ENCODE peak calls at places on chromosome 15, in eight cellular contexts. S is cardiac muscle cell; O is RWPE1; E is MM.1S; B is CD4-positive, alpha-beta T cell; T is ascending aorta; U is H9; A is hepatocyte. V is an unnamed sample.

GRCh38 chr15:69647160-69647513 is 194.5 kb downstream of the RPLP1 start:
- DNase-seq in S (no peak), B (no peak), A (no peak), O (no peak), U (peak), T (no peak), E (no peak), V (no peak)

GRCh38 chr15:101046826-101047225 is 127.7 kb downstream of the LRRK1 start:
- DNase-seq in U (peak), O (no peak), A (no peak), T (peak), E (no peak), S (no peak), B (no peak), V (no peak)

GRCh38 chr15:59741274-59741906 is 52.3 kb upstream of the BNIP2 start:
- DNase-seq in U (peak), E (peak), A (peak), S (peak), B (no peak), O (peak), T (no peak), V (no peak)

GRCh38 chr15:68935400-68935937 is 5.1 kb downstream of the SPESP1 start:
- DNase-seq in O (no peak), U (no peak), A (no peak), B (no peak), E (no peak), S (no peak), T (no peak), V (no peak)

GRCh38 chr15:58762285-58762684 is 8.8 kb upstream of the MINDY2 start:
- DNase-seq in E (no peak), S (no peak), A (no peak), O (no peak), T (no peak), B (no peak), U (no peak), V (no peak)

GRCh38 chr15:27124287-27124830 is 153.4 kb downstream of the GABRG3 start:
- DNase-seq in O (no peak), S (peak), U (no peak), A (peak), T (no peak), E (no peak), B (no peak), V (no peak)

GRCh38 chr15:67178569-67179210 is 75.8 kb downstream of the AAGAB start:
- DNase-seq in O (no peak), E (no peak), U (no peak), T (no peak), A (peak), S (peak), B (no peak), V (no peak)

GRCh38 chr15:77027697-77028450 is 32.9 kb downstream of the PSTPIP1 start:
- DNase-seq in O (no peak), A (no peak), E (no peak), B (no peak), U (peak), S (peak), T (peak), V (peak)

GRCh38 chr15:28873585-28874139 is 12.1 kb upstream of the APBA2 start:
- DNase-seq in S (no peak), O (no peak), T (no peak), B (peak), U (no peak), E (no peak), A (no peak), V (peak)

DNA sequence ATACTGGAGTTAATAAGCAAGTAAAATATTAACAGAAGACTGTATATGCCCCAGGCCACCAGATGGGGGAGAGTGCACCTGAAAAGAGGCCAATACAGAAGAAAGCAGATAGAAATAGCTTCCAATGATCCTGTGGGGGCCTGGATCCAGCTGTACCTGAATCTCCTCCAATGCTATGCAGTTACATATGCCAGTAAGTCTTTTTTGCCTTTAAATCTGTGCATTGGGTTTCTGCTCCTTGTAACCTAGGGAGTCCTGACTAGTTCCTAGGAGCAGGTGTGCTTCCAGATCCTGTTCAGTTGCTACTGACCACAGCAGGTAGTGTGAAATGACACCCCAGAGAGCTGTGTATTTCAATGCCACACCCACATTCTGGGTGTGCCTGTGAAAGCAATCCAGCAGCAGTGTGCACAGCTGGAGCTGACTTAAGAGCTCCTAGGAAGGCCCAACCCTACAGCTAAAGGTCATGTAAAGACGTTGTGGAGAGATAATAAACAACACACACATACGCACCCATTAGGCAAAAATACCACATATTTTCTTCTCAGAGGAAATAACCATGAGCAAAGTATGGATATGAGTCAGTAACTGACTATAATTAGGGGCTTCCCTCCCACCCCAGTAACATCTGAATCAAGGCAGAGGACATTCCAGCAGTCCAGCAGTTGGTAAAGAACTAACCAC is 62.2 kb upstream of the AKAP13 start:
- DNase-seq in T (no peak), U (no peak), S (peak), A (peak), O (peak), E (peak), B (no peak), V (no peak)
- TF ChIP-seq CTCF in T (no peak), U (peak), S (no peak), A (no peak), O (no peak), E (peak), B (no peak), V (no peak)

DNA sequence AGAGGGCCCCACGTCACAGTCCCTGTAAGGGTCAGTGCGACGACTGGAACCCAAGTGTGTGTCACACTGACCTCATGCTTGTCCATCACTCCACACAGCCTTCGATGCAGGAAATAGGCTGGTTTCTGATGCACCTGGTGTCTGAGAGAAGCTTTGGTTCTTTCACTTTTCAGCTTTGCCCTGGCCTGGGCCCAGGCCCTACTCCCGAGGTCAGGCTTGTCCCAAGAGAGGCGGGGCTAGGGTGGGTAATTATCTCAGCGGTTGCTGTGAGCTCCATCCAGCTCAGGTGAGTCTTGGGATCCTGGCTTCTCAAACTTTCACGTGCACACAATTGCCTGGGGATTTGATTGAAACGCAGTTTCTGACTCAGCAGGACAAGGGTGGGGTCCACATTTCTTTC is 19.6 kb upstream of the CHRNB4 start:
- DNase-seq in A (no peak), T (no peak), U (no peak), S (no peak), O (no peak), E (peak), B (no peak), V (no peak)
- H3K27ac ChIP-seq in A (no peak), T (no peak), U (no peak), S (no peak), O (no peak), E (no peak), B (no peak), V (no peak)

DNA sequence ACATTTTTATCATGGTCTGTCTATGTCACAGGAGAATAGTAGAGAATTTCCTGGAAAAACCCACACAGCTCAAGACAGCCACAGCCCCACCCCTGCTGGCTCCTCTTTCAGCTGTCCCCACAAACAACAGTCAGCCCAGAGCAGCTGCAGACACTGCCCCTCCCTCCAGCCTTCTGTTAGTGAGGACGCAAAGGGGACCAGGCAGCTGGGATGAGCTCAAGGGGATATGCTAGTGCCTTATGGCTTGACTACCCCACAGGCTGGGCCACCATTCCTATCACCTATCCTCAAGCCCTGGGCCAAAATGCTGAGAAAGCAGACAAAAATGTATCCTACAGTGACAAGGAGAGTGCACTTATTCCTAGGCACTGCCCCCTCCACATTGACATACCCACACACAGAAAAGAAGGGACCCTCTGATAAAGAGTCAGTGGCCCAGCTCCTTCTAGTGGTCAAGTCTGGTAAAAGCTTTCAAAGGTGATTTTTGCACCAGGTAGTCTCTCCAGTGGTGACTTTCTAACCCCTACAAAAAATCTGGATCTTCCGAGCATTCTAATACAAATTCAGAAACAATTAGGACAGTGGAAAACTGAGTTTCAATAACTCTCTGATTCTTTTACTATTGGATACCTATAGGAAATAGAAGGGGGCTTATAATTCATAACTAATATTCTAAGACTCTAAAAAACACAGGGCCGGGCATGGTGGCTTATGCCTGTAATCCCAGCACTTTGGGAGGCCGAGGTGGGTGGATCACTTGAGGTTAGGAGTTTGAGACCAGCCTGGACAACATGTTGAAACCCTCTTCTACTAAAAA is 3.0 kb upstream of the MAP1A start:
- DNase-seq in S (peak), T (no peak), U (peak), B (no peak), E (peak), O (no peak), A (peak), V (peak)
- TF ChIP-seq CTCF in S (peak), T (no peak), U (peak), B (peak), E (peak), O (peak), A (peak), V (peak)

GRCh38 chr15:85785887-85786777 is 8.6 kb downstream of the KLHL25 start:
- DNase-seq in O (peak), T (no peak), U (no peak), E (no peak), A (peak), B (no peak), S (peak), V (no peak)
- H3K27ac ChIP-seq in O (peak), T (peak), U (no peak), E (no peak), A (peak), B (peak), S (peak), V (no peak)

V was measured in CD8-positive, alpha-beta T cell.